ENCODE peak calls at places on chromosomes 3 and 15, in six cellular contexts. X is thoracic aorta; S is anterior cingulate cortex; I is activated CD8-positive, alpha-beta T cell treated with anti-CD3 and anti-CD28 coated beads for 36 hours; O is naive thymus-derived CD4-positive, alpha-beta T cell; P is central memory CD4-positive, alpha-beta T cell. T is an unnamed sample.

GRCh38 chr15:74529911-74530310 is 11.1 kb upstream of the ARID3B start:
- DNase-seq in O (no peak), I (no peak), X (no peak), P (no peak), S (no peak), T (peak; percentile 29)

GRCh38 chr15:25416693-25417092 is 22.1 kb downstream of the UBE3A start:
- DNase-seq in P (no peak), X (no peak), I (no peak), O (no peak), S (no peak), T (peak; percentile 30)

GRCh38 chr15:73240864-73241499 is 127.8 kb downstream of the HCN4 start:
- DNase-seq in O (peak; percentile 51), X (peak; percentile 19), S (no peak), P (peak; percentile 47), I (peak; percentile 87), T (peak; percentile 66)

GRCh38 chr15:36400936-36401585 is 178.4 kb upstream of the CDIN1 start:
- DNase-seq in P (no peak), S (no peak), I (no peak), O (no peak), X (no peak), T (no peak)

GRCh38 chr3:37024092-37024491 is 30.8 kb downstream of the MLH1 start:
- DNase-seq in X (no peak), P (no peak), I (no peak), S (no peak), O (no peak), T (peak; percentile 46)

GRCh38 chr15:95932676-95933075 is 397.8 kb upstream of the NR2F2 start:
- DNase-seq in P (no peak), S (no peak), X (no peak), O (no peak), I (no peak), T (peak; percentile 83)

GRCh38 chr3:151058742-151059141 is 26.7 kb upstream of the MED12L start:
- DNase-seq in I (no peak), O (no peak), X (no peak), P (no peak), S (no peak), T (no peak)

GRCh38 chr3:119146578-119147375 is 812 bp downstream of the TEX55 start:
- DNase-seq in S (no peak), X (no peak), P (no peak), O (no peak), I (no peak), T (no peak)

GRCh38 chr3:65559643-65560042 is 479.1 kb downstream of the MAGI1 start:
- DNase-seq in S (no peak), P (no peak), X (no peak), I (no peak), O (no peak), T (no peak)

GRCh38 chr3:52032702-52033408 is 23.5 kb downstream of the DUSP7 start:
- DNase-seq in P (no peak), S (no peak), X (no peak), I (no peak), O (no peak), T (no peak)